ENCODE peak calls at places on chromosomes 16 and 17, in eight cellular contexts. Y is stimulated activated naive CD8-positive, alpha-beta T cell treated with anti-CD3 and anti-CD28 coated beads, Interleukin-15, Interleukin-2, amounts not matched to agents 100 U/mL and 50 U/mL, for 24 hours; J is left colon; O is SK-N-SH; A is substantia nigra; L is kidney glomerular epithelial cell; V is AG04450; M is osteocyte. I is an unnamed sample.

GRCh38 chr17:65783845-65784334 is 222.4 kb upstream of the AXIN2 start:
- DNase-seq in M (no peak), V (peak; percentile 77), Y (no peak), L (peak; percentile 95), O (no peak), J (no peak), A (no peak), I (no peak)

GRCh38 chr16:22813946-22814325 is at the start of gene HS3ST2:
- DNase-seq in L (no peak), A (no peak), O (peak; percentile 90), V (no peak), Y (no peak), M (no peak), J (peak; percentile 49), I (peak; percentile 9)

GRCh38 chr16:86977076-86977676 is 340.0 kb downstream of the C16orf95 start:
- DNase-seq in Y (no peak), A (no peak), V (no peak), M (no peak), O (no peak), L (no peak), J (no peak), I (no peak)

GRCh38 chr16:57797526-57798266 is 4.6 kb downstream of the KIFC3 start:
- DNase-seq in V (no peak), J (no peak), O (no peak), M (no peak), L (peak; percentile 83), Y (no peak), A (no peak), I (no peak)

GRCh38 chr16:85172465-85173071 is 60.3 kb upstream of the CIBAR2 start:
- DNase-seq in M (no peak), O (peak; percentile 83), L (no peak), J (peak; percentile 52), Y (no peak), A (no peak), V (no peak), I (peak; percentile 87)

GRCh38 chr16:53865492-53865863 is 161.5 kb downstream of the FTO start:
- DNase-seq in V (no peak), L (peak; percentile 78), O (no peak), J (no peak), A (no peak), M (no peak), Y (no peak), I (no peak)

GRCh38 chr16:53529529-53529928 is 26.5 kb upstream of the AKTIP start:
- DNase-seq in Y (no peak), M (no peak), J (no peak), A (no peak), O (no peak), L (no peak), V (no peak), I (no peak)

GRCh38 chr17:77140878-77141767 is at the start of gene SEC14L1:
- DNase-seq in A (peak; percentile 38), J (peak; percentile 59), M (no peak), L (no peak), V (no peak), Y (peak; percentile 47), O (peak; percentile 89), I (peak; percentile 62)

GRCh38 chr16:27779719-27780161 is 229.8 kb downstream of the KATNIP start:
- DNase-seq in O (peak; percentile 93), Y (no peak), A (peak; percentile 56), V (no peak), M (no peak), J (no peak), L (no peak), I (peak; percentile 77)

GRCh38 chr16:31072540-31073072 is 1.4 kb downstream of the ZNF668 start:
- DNase-seq in V (no peak), M (no peak), L (peak; percentile 38), A (no peak), J (peak; percentile 38), Y (peak; percentile 37), O (peak; percentile 62), I (peak; percentile 41)

GRCh38 chr17:79803997-79804855 is 7.3 kb upstream of the CBX8 start:
- DNase-seq in V (no peak), M (peak; percentile 84), O (peak; percentile 45), A (no peak), L (no peak), J (peak; percentile 50), Y (peak; percentile 77), I (peak; percentile 70)

GRCh38 chr17:58641937-58642336 is 49.9 kb downstream of the TEX14 start:
- DNase-seq in J (no peak), Y (no peak), V (no peak), O (no peak), L (no peak), M (no peak), A (no peak), I (no peak)

GRCh38 chr16:80824623-80825364 is 20.4 kb upstream of the CDYL2 start:
- DNase-seq in L (peak; percentile 31), Y (peak; percentile 33), O (peak; percentile 38), M (no peak), V (peak; percentile 38), A (no peak), J (peak; percentile 45), I (peak; percentile 54)

GRCh38 chr17:67582632-67583230 is 135.0 kb upstream of the NOL11 start:
- DNase-seq in V (no peak), Y (no peak), O (no peak), A (no peak), L (peak; percentile 91), M (no peak), J (peak; percentile 92), I (no peak)

GRCh38 chr17:82338858-82339633 is 5.5 kb upstream of the SECTM1 start:
- DNase-seq in A (no peak), O (no peak), L (peak; percentile 76), M (no peak), Y (no peak), V (peak; percentile 30), J (peak; percentile 66), I (no peak)

GRCh38 chr17:488993-489757 is 136.6 kb upstream of the RPH3AL start:
- DNase-seq in M (no peak), A (no peak), Y (peak; percentile 20), L (no peak), O (peak; percentile 67), J (no peak), V (no peak), I (no peak)

GRCh38 chr16:88764913-88765349 is 20.1 kb downstream of the PIEZO1 start:
- DNase-seq in A (no peak), Y (no peak), L (peak; percentile 61), M (no peak), J (no peak), O (no peak), V (no peak), I (no peak)

GRCh38 chr17:34226011-34226410 is 29.1 kb upstream of the CCL2 start:
- DNase-seq in Y (no peak), O (no peak), V (no peak), L (peak; percentile 10), A (no peak), M (no peak), J (no peak), I (no peak)

GRCh38 chr17:73118876-73119485 is 26.5 kb upstream of the SLC39A11 start:
- DNase-seq in Y (no peak), M (no peak), J (no peak), V (no peak), A (no peak), L (no peak), O (peak; percentile 82), I (peak; percentile 94)

GRCh38 chr16:59412275-59412841 is 678.2 kb upstream of the GOT2 start:
- DNase-seq in O (no peak), A (no peak), V (no peak), Y (no peak), J (no peak), M (no peak), L (no peak), I (peak; percentile 29)

GRCh38 chr17:50845260-50846147 is 10.1 kb downstream of the WFIKKN2 start:
- DNase-seq in Y (no peak), V (no peak), J (no peak), O (no peak), M (peak; percentile 76), L (peak; percentile 21), A (no peak), I (no peak)

I was measured in SK-N-DZ.